ENCODE peak calls at places on chromosome 21, in six cellular contexts. M is epithelial cell of proximal tubule, B is fibroblast of lung, P is nephron progenitor cell, E is K562, L is body of pancreas. J is an unnamed sample.

GRCh38 chr21:29499734-29500343 is 201.1 kb downstream of the BACH1 start:
- DNase-seq in M (no peak), E (peak; percentile 24), B (peak; percentile 43), L (no peak), P (peak; percentile 10), J (peak; percentile 34)

GRCh38 chr21:39441502-39442475 is 3.8 kb downstream of the LCA5L start:
- DNase-seq in L (no peak), P (peak; percentile 27), M (no peak), E (peak; percentile 67), B (peak; percentile 68), J (peak; percentile 58)

GRCh38 chr21:34970126-34970525 is 79.0 kb downstream of the RUNX1 start:
- DNase-seq in B (no peak), L (no peak), E (no peak), M (no peak), P (no peak), J (no peak)

GRCh38 chr21:28632718-28633408 is 359.8 kb downstream of the LTN1 start:
- DNase-seq in E (no peak), M (no peak), B (peak; percentile 55), P (no peak), L (no peak), J (no peak)

GRCh38 chr21:41243107-41243506 is 73.5 kb upstream of the FAM3B start:
- DNase-seq in B (no peak), E (no peak), P (no peak), L (no peak), M (no peak), J (no peak)

GRCh38 chr21:44043613-44044012 is 31.5 kb downstream of the TRAPPC10 start:
- DNase-seq in B (no peak), E (no peak), L (no peak), M (no peak), P (no peak), J (no peak)

GRCh38 chr21:39281853-39282252 is 31.6 kb downstream of the BRWD1 start:
- DNase-seq in P (no peak), E (no peak), L (no peak), B (no peak), M (no peak), J (no peak)

GRCh38 chr21:34054259-34054658 is 19.1 kb upstream of the MRPS6 start:
- DNase-seq in E (no peak), B (no peak), M (no peak), L (no peak), P (no peak), J (no peak)

GRCh38 chr21:34192646-34193285 is 119.4 kb downstream of the MRPS6 start:
- DNase-seq in L (no peak), B (no peak), P (no peak), M (no peak), E (no peak), J (peak; percentile 40)

GRCh38 chr21:30206551-30207251 is 9.2 kb downstream of the CLDN8 start:
- DNase-seq in L (no peak), P (no peak), B (peak; percentile 3), M (no peak), E (no peak), J (no peak)

GRCh38 chr21:31204801-31205200 is 139.3 kb downstream of the TIAM1 start:
- DNase-seq in L (no peak), B (no peak), M (no peak), P (no peak), E (no peak), J (no peak)

GRCh38 chr21:44086636-44087425 is 20.4 kb upstream of the PWP2 start:
- DNase-seq in B (no peak), P (no peak), M (no peak), E (no peak), L (no peak), J (no peak)

GRCh38 chr21:45509566-45510465 is 32.4 kb downstream of the SLC19A1 start:
- DNase-seq in P (peak; percentile 10), M (no peak), B (no peak), L (no peak), E (peak; percentile 45), J (no peak)
- TF ChIP-seq CTCF in P (no peak), M (no peak), B (no peak), L (no peak), E (peak; percentile 12), J (no peak)

DNA sequence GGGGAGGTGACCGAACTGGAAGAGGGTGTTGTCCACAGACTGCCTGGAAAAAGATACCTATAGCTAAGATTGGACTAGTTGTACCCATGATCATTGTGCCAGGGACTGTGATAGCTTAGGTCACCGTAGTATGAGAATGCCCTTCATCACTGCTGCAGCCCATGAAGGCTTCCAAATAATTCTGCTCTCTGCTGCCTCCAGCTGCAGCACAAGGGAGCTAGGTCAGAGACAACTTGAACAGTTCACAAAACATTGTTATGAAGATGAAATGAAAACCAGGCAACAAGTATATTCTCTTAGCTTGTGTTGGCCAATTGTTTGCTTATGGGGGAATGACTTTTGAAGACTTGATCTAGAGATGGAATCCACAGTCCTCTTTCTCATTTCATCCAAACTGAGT is 246.7 kb downstream of the MRPL39 start:
- DNase-seq in P (no peak), L (no peak), B (no peak), M (no peak), E (no peak), J (no peak)
- TF ChIP-seq CTCF in P (no peak), L (no peak), B (peak; percentile 29), M (peak; percentile 49), E (no peak), J (no peak)

DNA sequence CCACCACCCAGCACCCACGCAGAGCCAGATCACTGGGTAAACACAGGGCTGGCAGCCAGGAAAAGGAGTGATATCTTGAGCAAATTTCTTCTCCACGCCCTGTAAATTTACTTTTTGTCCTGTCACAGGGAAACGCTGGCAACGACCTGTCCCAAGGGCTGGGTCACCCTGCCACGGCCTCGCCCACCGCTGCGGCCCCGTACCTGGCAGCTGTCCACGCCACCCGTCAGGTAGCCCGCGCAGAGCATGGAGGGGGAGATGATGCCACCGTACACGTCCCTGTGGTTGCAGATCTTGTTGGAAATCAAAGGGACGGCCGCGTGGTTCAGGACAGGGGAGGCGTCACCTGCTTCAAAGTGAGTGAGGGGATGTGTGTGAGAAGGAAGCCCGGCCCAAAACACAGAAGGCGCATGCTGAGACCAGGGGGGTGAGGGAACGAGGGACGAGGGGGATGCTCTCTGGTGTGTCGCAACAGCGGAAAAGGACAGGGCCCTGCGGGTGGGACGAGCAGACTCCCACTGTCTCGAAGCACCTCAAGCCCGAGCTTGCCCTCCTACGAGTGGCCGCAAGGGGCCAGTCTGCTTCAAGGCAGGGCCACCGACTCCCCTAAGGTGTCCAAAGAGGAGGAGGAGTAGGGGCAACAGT is 10.1 kb upstream of the TFF1 start:
- DNase-seq in L (no peak), P (no peak), M (no peak), E (peak; percentile 78), B (no peak), J (peak; percentile 50)
- TF ChIP-seq CTCF in L (no peak), P (no peak), M (no peak), E (peak; percentile 82), B (no peak), J (no peak)

GRCh38 chr21:37072988-37073416 is at the start of the genes PIGP and TTC3:
- DNase-seq in L (peak; percentile 96), P (peak; percentile 99), E (peak; percentile 100), B (peak; percentile 95), M (peak; percentile 20), J (peak; percentile 98)

GRCh38 chr21:37074546-37074945 is 1.5 kb downstream of the TTC3 start:
- DNase-seq in B (no peak), P (no peak), E (no peak), M (no peak), L (no peak), J (no peak)

GRCh38 chr21:37072239-37072987 is 458 bp downstream of the PIGP start:
- DNase-seq in B (no peak), P (peak; percentile 76), L (no peak), M (peak; percentile 13), E (no peak), J (peak; percentile 17)

GRCh38 chr21:37074195-37074510 is 1.1 kb downstream of the TTC3 start:
- DNase-seq in B (no peak), L (no peak), P (peak; percentile 35), E (no peak), M (no peak), J (no peak)

DNA sequence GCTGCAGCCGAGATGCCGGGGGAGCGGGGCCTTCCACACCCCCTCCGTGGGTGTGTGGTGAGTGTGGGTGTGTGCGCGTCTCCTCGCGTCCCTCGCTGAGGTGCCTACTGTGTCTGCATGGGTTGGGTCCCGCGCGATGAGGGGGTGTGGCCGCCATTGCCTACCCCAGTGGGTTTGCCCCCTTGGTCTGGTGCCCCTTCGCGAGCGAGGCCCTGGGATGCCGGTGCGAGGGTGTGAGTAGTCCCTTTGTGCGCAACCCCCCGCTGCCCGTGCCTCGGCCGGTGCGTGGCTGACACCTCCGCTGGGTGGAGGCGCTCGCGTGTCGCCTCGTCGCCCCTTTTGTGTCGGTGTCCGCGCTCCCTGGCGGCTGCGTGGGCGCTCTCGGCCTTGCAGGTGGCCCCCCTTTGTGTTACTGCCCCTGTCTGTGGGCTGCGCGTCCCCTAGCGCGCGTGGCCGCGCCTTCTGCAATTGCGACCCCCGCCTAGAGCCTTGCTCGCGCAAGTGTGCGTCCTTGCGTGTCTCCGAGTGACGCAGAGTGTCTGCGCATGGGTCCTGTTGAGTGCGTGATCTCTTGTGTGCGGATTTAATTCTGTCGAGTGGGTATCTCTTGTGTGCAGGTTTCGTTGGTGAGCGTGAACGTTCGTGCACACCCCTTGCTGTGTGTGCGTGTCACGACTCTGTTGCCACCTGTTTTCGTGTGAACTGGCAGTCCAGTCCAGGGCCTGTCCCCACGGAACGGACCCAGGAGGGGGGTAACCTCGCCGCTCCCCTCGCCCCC is 552 bp downstream of the TTC3 start:
- DNase-seq in M (no peak), P (peak; percentile 48), B (peak; percentile 46), E (peak; percentile 57), L (peak; percentile 61), J (peak; percentile 52)
- TF ChIP-seq CTCF in M (no peak), P (no peak), B (no peak), E (peak; percentile 32), L (no peak), J (peak; percentile 10)

DNA sequence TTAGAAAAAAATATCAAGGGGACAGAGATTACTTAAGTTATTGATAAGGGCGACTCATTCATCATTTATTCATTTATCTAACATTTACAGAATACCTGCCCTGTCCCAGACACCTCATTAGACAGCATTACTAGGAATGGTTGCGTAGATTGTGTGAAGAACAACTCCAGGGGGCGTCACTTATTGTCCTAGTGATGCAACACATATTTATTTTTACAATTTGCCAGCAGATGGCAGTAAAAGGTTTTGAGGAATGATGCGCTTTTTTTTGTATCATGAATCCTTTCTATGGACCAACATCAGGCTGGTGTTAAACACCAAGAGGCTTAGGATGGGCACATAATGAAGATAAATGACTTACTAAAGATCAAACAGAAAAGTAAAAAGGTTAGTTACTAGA is 5.5 kb downstream of the NCAM2 start:
- DNase-seq in B (peak; percentile 60), M (no peak), P (peak; percentile 11), E (peak; percentile 47), L (no peak), J (no peak)
- TF ChIP-seq CTCF in B (peak; percentile 39), M (peak; percentile 56), P (peak; percentile 44), E (peak; percentile 98), L (no peak), J (peak; percentile 12)

GRCh38 chr21:36846624-36847023 is 119.8 kb downstream of the HLCS start:
- DNase-seq in M (no peak), L (no peak), E (no peak), B (no peak), P (no peak), J (no peak)
- TF ChIP-seq CTCF in M (no peak), L (no peak), E (no peak), B (no peak), P (no peak), J (no peak)

GRCh38 chr21:27464643-27465042 is 497.8 kb upstream of the ADAMTS5 start:
- DNase-seq in B (no peak), P (no peak), E (no peak), M (no peak), L (no peak), J (no peak)

GRCh38 chr21:27462786-27463185 is 495.9 kb upstream of the ADAMTS5 start:
- DNase-seq in L (no peak), B (no peak), M (no peak), P (no peak), E (no peak), J (no peak)

GRCh38 chr21:27466175-27466574 is 499.3 kb upstream of the ADAMTS5 start:
- DNase-seq in L (no peak), E (no peak), P (no peak), B (no peak), M (no peak), J (no peak)
- TF ChIP-seq CTCF in L (no peak), E (no peak), P (no peak), B (no peak), M (peak; percentile 34), J (no peak)